ENCODE peak calls at places on chromosomes 13 and 19, in eight cellular contexts. U, N, G, V, X, H, E and Q are unnamed samples. For H3K4me1, the result is how much of the 10 kb centered on the place peaks cover.

GRCh38 chr19:38658462-38659306 is 11.2 kb downstream of the ACTN4 start:
- DNase-seq in E (no peak), U (peak), H (peak), X (peak), N (peak), G (peak), V (peak), Q (no peak)

GRCh38 chr13:94858856-94859811 is 146.8 kb upstream of the SOX21 start:
- DNase-seq in X (peak), E (no peak), N (peak), V (peak), H (peak), U (peak), G (peak), Q (no peak)

GRCh38 chr13:34748078-34748477 is 194.0 kb upstream of the NBEA start:
- DNase-seq in X (peak), G (no peak), E (no peak), U (peak), N (no peak), V (peak), H (peak), Q (no peak)

GRCh38 chr19:35106898-35107540 is 8.6 kb upstream of the FXYD3 start:
- DNase-seq in E (no peak), U (no peak), V (no peak), X (no peak), H (no peak), N (no peak), G (no peak), Q (no peak)

GRCh38 chr19:28956421-28956820 is 256.5 kb downstream of the UQCRFS1 start:
- DNase-seq in G (no peak), H (no peak), E (no peak), X (no peak), U (no peak), V (no peak), N (no peak), Q (no peak)

GRCh38 chr13:73421310-73421912 is 362.6 kb downstream of the KLF5 start:
- DNase-seq in H (no peak), G (no peak), V (no peak), X (peak), N (no peak), U (no peak), E (no peak), Q (no peak)

GRCh38 chr13:82740442-82740841 is 1141.8 kb downstream of the SLITRK1 start:
- DNase-seq in X (no peak), U (no peak), N (no peak), H (no peak), V (no peak), G (no peak), E (no peak), Q (no peak)

GRCh38 chr19:38841787-38842438 is 7.9 kb downstream of the HNRNPL start:
- DNase-seq in G (no peak), E (no peak), H (no peak), N (no peak), V (no peak), X (no peak), U (no peak), Q (peak)

GRCh38 chr13:43127103-43127817 is 103.9 kb downstream of the DNAJC15 start:
- DNase-seq in N (peak), G (no peak), H (no peak), E (no peak), X (no peak), U (no peak), V (no peak), Q (no peak)

GRCh38 chr13:109401891-109402290 is 384.5 kb downstream of the IRS2 start:
- DNase-seq in V (no peak), U (no peak), G (no peak), E (no peak), N (peak), H (no peak), X (no peak), Q (no peak)

GRCh38 chr19:19179548-19180441 is 9.7 kb upstream of the MEF2B start:
- DNase-seq in H (no peak), G (no peak), V (no peak), N (no peak), U (no peak), X (no peak), E (no peak), Q (no peak)

GRCh38 chr13:94520001-94520400 is 40.5 kb upstream of the DCT start:
- DNase-seq in H (no peak), N (no peak), U (no peak), X (no peak), G (no peak), V (no peak), E (no peak), Q (no peak)

GRCh38 chr13:48431431-48431830 is 18.5 kb upstream of the LPAR6 start:
- DNase-seq in H (no peak), G (no peak), E (no peak), U (no peak), N (no peak), V (no peak), X (no peak), Q (no peak)

GRCh38 chr13:23670793-23671192 is 100.6 kb downstream of the TNFRSF19 start:
- DNase-seq in X (no peak), H (no peak), G (no peak), N (no peak), V (no peak), U (no peak), E (no peak), Q (no peak)

GRCh38 chr13:111534646-111535461 is 214.4 kb downstream of the TEX29 start:
- DNase-seq in U (no peak), G (no peak), E (no peak), H (no peak), V (no peak), N (peak), X (no peak), Q (no peak)

GRCh38 chr13:34224877-34225276 is 406.9 kb downstream of the RFC3 start:
- DNase-seq in N (no peak), X (no peak), E (no peak), H (no peak), V (no peak), U (peak), G (peak), Q (no peak)

GRCh38 chr19:13031917-13032623 is 36.8 kb downstream of the NFIX start:
- DNase-seq in H (peak), X (no peak), U (no peak), E (no peak), V (no peak), G (no peak), N (no peak), Q (no peak)

GRCh38 chr19:13026478-13026999 is 31.3 kb downstream of the NFIX start:
- DNase-seq in H (peak), E (no peak), N (no peak), V (no peak), X (peak), G (peak), U (no peak), Q (no peak)

GRCh38 chr13:98129059-98129741 is 13.7 kb upstream of the FARP1 start:
- DNase-seq in N (no peak), E (no peak), H (peak), X (no peak), V (no peak), G (no peak), U (no peak), Q (no peak)

GRCh38 chr19:4302238-4302630 is at the start of gene TMIGD2:
- DNase-seq in H (no peak), U (no peak), N (no peak), V (no peak), G (no peak), E (no peak), X (no peak), Q (no peak)

GRCh38 chr19:55947532-55947931 is at the start of gene NLRP8:
- DNase-seq in G (no peak), U (no peak), E (no peak), N (no peak), X (no peak), H (no peak), V (no peak), Q (no peak)

GRCh38 chr13:114136576-114136975 is 4.2 kb upstream of the RASA3 start:
- DNase-seq in H (no peak), E (no peak), V (no peak), N (peak), X (no peak), U (no peak), G (no peak), Q (no peak)

GRCh38 chr13:92804346-92804745 is 422.3 kb upstream of the GPC6 start:
- DNase-seq in X (no peak), N (no peak), U (no peak), V (no peak), E (no peak), G (no peak), H (peak), Q (no peak)

GRCh38 chr13:109795021-109795420 is 8.6 kb upstream of the IRS2 start:
- DNase-seq in V (no peak), E (no peak), U (no peak), G (no peak), N (no peak), H (no peak), X (no peak), Q (no peak)

GRCh38 chr19:1324792-1325567 is 39.3 kb downstream of the EFNA2 start:
- DNase-seq in V (peak), H (peak), U (peak), E (no peak), G (no peak), X (peak), N (no peak), Q (no peak)

GRCh38 chr19:34375598-34375997 is 10.6 kb downstream of the GPI start:
- DNase-seq in E (no peak), N (no peak), U (no peak), X (no peak), V (peak), G (no peak), H (peak), Q (no peak)

GRCh38 chr19:8721334-8721733 is at the start of gene OR2Z1:
- DNase-seq in X (no peak), H (no peak), N (no peak), G (no peak), E (no peak), U (no peak), V (no peak), Q (no peak)

GRCh38 chr13:24627090-24627714 is 53.0 kb upstream of the ATP12A start:
- DNase-seq in N (peak), E (no peak), H (no peak), U (peak), G (peak), V (no peak), X (no peak), Q (no peak)

GRCh38 chr13:49625392-49626137 is 2.7 kb upstream of the ARL11 start:
- DNase-seq in X (peak), G (peak), N (no peak), H (peak), E (no peak), V (peak), U (no peak), Q (no peak)

GRCh38 chr13:64311948-64312347 is 2896.3 kb upstream of the PCDH20 start:
- DNase-seq in E (no peak), G (no peak), U (no peak), V (no peak), N (no peak), X (no peak), H (no peak), Q (no peak)

GRCh38 chr13:76239031-76239680 is 603.0 kb downstream of the LMO7 start:
- DNase-seq in X (no peak), N (no peak), G (no peak), H (peak), U (no peak), V (no peak), E (no peak), Q (no peak)

GRCh38 chr13:34951528-34951927 is 9.5 kb downstream of the NBEA start:
- DNase-seq in U (no peak), X (no peak), N (peak), V (no peak), E (no peak), G (no peak), H (no peak), Q (no peak)

GRCh38 chr13:107835339-107836018 is 379.9 kb downstream of the LIG4 start:
- DNase-seq in G (no peak), X (no peak), H (peak), N (peak), U (no peak), E (no peak), V (no peak), Q (no peak)

GRCh38 chr19:47694466-47695273 is 18.6 kb upstream of the EHD2 start:
- DNase-seq in X (no peak), V (no peak), G (no peak), E (no peak), U (no peak), H (no peak), N (no peak), Q (no peak)
- H3K4me3 ChIP-seq in X (no peak), V (no peak), G (no peak), E (no peak), U (no peak), H (no peak), N (no peak), Q (no peak)

GRCh38 chr19:39943586-39943985 is 9.2 kb upstream of the FCGBP start:
- DNase-seq in E (no peak), G (peak), U (no peak), N (no peak), X (peak), H (no peak), V (no peak), Q (no peak)
- H3K4me1 ChIP-seq in E (under half), G (under half), U (under half), N (under half), X (under half), H (under half), V (under half), Q (half or more)

GRCh38 chr13:51717786-51718398 is 86.1 kb downstream of the DHRS12 start:
- DNase-seq in X (no peak), U (no peak), E (no peak), N (peak), G (no peak), H (no peak), V (no peak), Q (no peak)

GRCh38 chr13:51714663-51715168 is 89.2 kb downstream of the DHRS12 start:
- DNase-seq in U (no peak), G (no peak), H (peak), N (no peak), X (no peak), E (peak), V (no peak), Q (no peak)

GRCh38 chr13:51715613-51716012 is 88.3 kb downstream of the DHRS12 start:
- DNase-seq in U (no peak), V (no peak), N (no peak), H (no peak), X (no peak), G (no peak), E (no peak), Q (no peak)

GRCh38 chr13:51713807-51714206 is 90.2 kb downstream of the DHRS12 start:
- DNase-seq in X (no peak), E (no peak), V (no peak), N (no peak), G (no peak), H (no peak), U (no peak), Q (no peak)
- H3K27ac ChIP-seq in X (no peak), E (peak), V (no peak), N (no peak), G (peak), H (no peak), U (no peak), Q (no peak)

GRCh38 chr13:99971576-99972189 is at the start of gene ZIC5:
- DNase-seq in E (no peak), H (no peak), V (no peak), G (no peak), U (no peak), X (no peak), N (peak), Q (peak)

GRCh38 chr13:99973786-99974185 is 2.2 kb upstream of the ZIC5 start:
- DNase-seq in H (no peak), X (no peak), E (no peak), G (no peak), U (no peak), N (no peak), V (no peak), Q (no peak)

GRCh38 chr13:99973163-99973785 is 1.7 kb upstream of the ZIC5 start:
- DNase-seq in N (no peak), E (no peak), V (no peak), U (no peak), G (no peak), H (no peak), X (no peak), Q (no peak)

GRCh38 chr13:99970761-99971575 is 599 bp downstream of the ZIC5 start:
- DNase-seq in G (no peak), H (no peak), X (no peak), U (no peak), V (no peak), N (peak), E (no peak), Q (no peak)

DNA sequence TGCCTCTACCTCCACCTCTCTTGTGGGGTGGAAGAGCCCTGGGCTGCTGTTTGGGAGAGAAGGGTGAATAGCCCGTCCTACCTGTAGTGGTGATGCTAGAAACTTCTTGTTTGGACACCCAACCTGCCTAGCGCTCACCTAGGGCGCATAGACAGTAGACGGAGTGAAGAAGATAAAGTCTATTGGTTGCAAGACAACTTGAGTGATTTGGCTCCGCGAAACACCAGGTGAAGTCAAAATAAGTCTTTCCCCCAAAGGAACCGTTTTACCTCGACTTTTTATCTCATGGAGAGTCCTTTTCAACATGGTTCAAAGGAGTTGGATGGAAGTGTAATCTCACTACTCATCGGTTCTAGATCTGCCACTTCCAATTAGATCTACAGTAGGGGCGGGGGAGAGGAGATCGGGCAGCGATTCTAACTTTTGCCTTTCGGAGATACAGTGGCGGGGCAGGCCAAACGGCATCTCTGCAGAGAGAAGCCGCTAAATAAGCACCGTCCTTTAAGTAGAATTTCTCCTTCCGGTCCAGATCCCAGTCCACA is 694 bp upstream of the ZIC5 start:
- DNase-seq in N (peak), G (no peak), X (no peak), H (no peak), U (no peak), V (no peak), E (no peak), Q (no peak)
- H3K4me3 ChIP-seq in N (peak), G (no peak), X (no peak), H (no peak), U (no peak), V (no peak), E (no peak), Q (no peak)

GRCh38 chr13:112984501-112984900 is 15.5 kb downstream of the MCF2L start:
- DNase-seq in G (no peak), X (no peak), N (no peak), V (no peak), U (no peak), H (no peak), E (no peak), Q (no peak)

GRCh38 chr13:112982281-112983041 is 13.4 kb downstream of the MCF2L start:
- DNase-seq in V (no peak), X (no peak), E (no peak), G (no peak), N (no peak), U (no peak), H (no peak), Q (no peak)

GRCh38 chr13:112981361-112981905 is 12.4 kb downstream of the MCF2L start:
- DNase-seq in N (no peak), G (no peak), H (no peak), V (no peak), X (no peak), E (no peak), U (no peak), Q (no peak)

GRCh38 chr13:112983428-112984196 is 14.6 kb downstream of the MCF2L start:
- DNase-seq in E (no peak), N (no peak), U (peak), X (peak), G (peak), H (no peak), V (no peak), Q (no peak)

GRCh38 chr13:112983042-112983305 is 14.0 kb downstream of the MCF2L start:
- DNase-seq in E (no peak), N (no peak), H (no peak), U (no peak), V (no peak), G (no peak), X (no peak), Q (no peak)
- H3K4me1 ChIP-seq in E (under half), N (under half), H (under half), U (under half), V (under half), G (under half), X (under half), Q (under half)

DNA sequence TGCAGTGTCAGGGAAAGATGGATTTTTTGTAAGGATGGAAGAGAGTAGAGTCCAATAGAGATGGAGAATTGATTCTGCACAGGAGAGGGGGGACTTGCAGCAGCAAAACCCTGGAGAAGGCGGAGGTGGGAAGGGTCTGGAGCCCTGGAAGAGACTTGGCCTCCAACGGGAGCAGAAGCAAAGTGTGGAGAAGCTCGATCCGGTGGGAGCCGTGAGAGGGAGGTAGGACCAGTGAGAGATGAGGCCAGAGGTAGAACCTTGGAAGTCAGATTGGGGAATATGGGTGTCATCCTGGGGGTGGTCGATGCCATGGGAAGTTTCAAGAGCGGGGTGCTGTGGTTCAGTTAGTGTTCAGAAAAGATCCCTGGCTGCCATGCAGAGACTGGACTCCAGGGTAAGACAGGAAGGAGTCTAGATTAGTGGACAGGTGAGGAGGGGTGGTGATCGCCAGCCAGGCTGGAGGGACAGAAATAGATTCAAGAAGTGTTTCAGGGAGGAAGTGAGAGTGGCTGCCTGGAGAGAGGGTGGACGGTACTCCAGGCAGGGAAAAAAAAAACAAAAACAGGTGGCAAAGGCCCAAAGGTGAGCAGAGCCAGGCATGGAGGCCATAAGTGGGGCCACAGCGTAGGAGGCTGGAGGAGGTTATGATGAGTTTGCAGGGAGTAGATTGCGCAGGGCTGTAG is 2.6 kb downstream of the PPP5C start:
- DNase-seq in H (no peak), X (no peak), E (no peak), U (no peak), N (no peak), V (no peak), G (no peak), Q (no peak)
- H3K27ac ChIP-seq in H (no peak), X (peak), E (peak), U (no peak), N (no peak), V (peak), G (no peak), Q (peak)